ENCODE peak calls at places on chromosome 12, in four cellular contexts. P, Q, J and C are unnamed samples.

GRCh38 chr12:121499929-121500793 is 80.7 kb downstream of the KDM2B start:
- DNase-seq in P (peak; percentile 59), Q (peak; percentile 92), J (no peak), C (peak; percentile 92)

GRCh38 chr12:72214163-72214562 is 58.0 kb upstream of the TRHDE start:
- DNase-seq in P (peak; percentile 11), Q (no peak), J (no peak), C (no peak)

GRCh38 chr12:45912774-45913173 is 77.6 kb downstream of the SCAF11 start:
- DNase-seq in P (no peak), Q (no peak), J (no peak), C (no peak)

GRCh38 chr12:52195065-52195730 is 3.4 kb upstream of the KRT80 start:
- DNase-seq in P (peak; percentile 17), Q (no peak), J (no peak), C (peak; percentile 25)

GRCh38 chr12:117111386-117112267 is 12.4 kb upstream of the TESC start:
- DNase-seq in P (no peak), Q (no peak), J (no peak), C (peak; percentile 38)

GRCh38 chr12:52182456-52182855 is 9.4 kb downstream of the KRT80 start:
- DNase-seq in P (peak; percentile 23), Q (no peak), J (no peak), C (no peak)

GRCh38 chr12:83793616-83794015 is 1106.9 kb downstream of the TMTC2 start:
- DNase-seq in P (no peak), Q (no peak), J (no peak), C (no peak)

GRCh38 chr12:109577311-109577710 is 3.7 kb downstream of the MVK start:
- DNase-seq in P (no peak), Q (no peak), J (no peak), C (no peak)

GRCh38 chr12:99277988-99278387 is 369.6 kb upstream of the GARIN6 start:
- DNase-seq in P (no peak), Q (no peak), J (no peak), C (no peak)

GRCh38 chr12:78002878-78003277 is 172.2 kb downstream of the NAV3 start:
- DNase-seq in P (peak; percentile 15), Q (no peak), J (no peak), C (no peak)

GRCh38 chr12:989751-990278 is 1.2 kb upstream of the ERC1 start:
- DNase-seq in P (peak; percentile 81), Q (peak; percentile 75), J (no peak), C (peak; percentile 17)

GRCh38 chr12:92288533-92288932 is 142.9 kb upstream of the BTG1 start:
- DNase-seq in P (no peak), Q (no peak), J (no peak), C (no peak)

GRCh38 chr12:6919588-6919987 is 5.2 kb downstream of the ENO2 start:
- DNase-seq in P (no peak), Q (no peak), J (no peak), C (no peak)

GRCh38 chr12:53532524-53533445 is 25.5 kb upstream of the NPFF start:
- DNase-seq in P (no peak), Q (no peak), J (no peak), C (no peak)

GRCh38 chr12:3323002-3323685 is 167.9 kb upstream of the PRMT8 start:
- DNase-seq in P (no peak), Q (no peak), J (no peak), C (no peak)

GRCh38 chr12:52924764-52925716 is 20.2 kb upstream of the KRT8 start:
- DNase-seq in P (peak; percentile 93), Q (peak; percentile 85), J (no peak), C (peak; percentile 92)

GRCh38 chr12:47758834-47759690 is at the start of gene RAPGEF3:
- DNase-seq in P (peak; percentile 75), Q (peak; percentile 92), J (no peak), C (peak; percentile 92)

GRCh38 chr12:66065146-66065545 is 65.4 kb downstream of the LLPH start:
- DNase-seq in P (peak; percentile 47), Q (no peak), J (no peak), C (no peak)

GRCh38 chr12:116508145-116509121 is 50.7 kb upstream of the MAP1LC3B2 start:
- DNase-seq in P (no peak), Q (no peak), J (no peak), C (peak; percentile 67)

GRCh38 chr12:120199595-120200306 is 1.2 kb downstream of the RPLP0 start:
- DNase-seq in P (peak; percentile 77), Q (no peak), J (no peak), C (no peak)

GRCh38 chr12:3141339-3142321 is 64.5 kb downstream of the TSPAN9 start:
- DNase-seq in P (no peak), Q (no peak), J (no peak), C (no peak)

GRCh38 chr12:9957834-9958233 is 13.4 kb upstream of the CLEC12A start:
- DNase-seq in P (no peak), Q (no peak), J (no peak), C (no peak)

GRCh38 chr12:99154983-99155336 is 492.6 kb upstream of the GARIN6 start:
- DNase-seq in P (no peak), Q (no peak), J (no peak), C (no peak)

GRCh38 chr12:129696952-129697351 is 206.9 kb downstream of the TMEM132D start:
- DNase-seq in P (no peak), Q (no peak), J (no peak), C (no peak)

GRCh38 chr12:45050751-45051489 is at the start of gene DBX2:
- DNase-seq in P (no peak), Q (no peak), J (no peak), C (no peak)

GRCh38 chr12:64142784-64143183 is 79.3 kb downstream of the KICS2 start:
- DNase-seq in P (no peak), Q (no peak), J (no peak), C (no peak)

GRCh38 chr12:69834147-69834546 is 9.1 kb downstream of the MYRFL start:
- DNase-seq in P (no peak), Q (no peak), J (no peak), C (no peak)

GRCh38 chr12:11743748-11744147 is 94.3 kb downstream of the ETV6 start:
- DNase-seq in P (no peak), Q (no peak), J (no peak), C (no peak)

GRCh38 chr12:109736552-109737108 is 23.0 kb downstream of the FAM222A start:
- DNase-seq in P (peak; percentile 53), Q (no peak), J (no peak), C (peak; percentile 71)

GRCh38 chr12:132597333-132598283 is 12.8 kb downstream of the LRCOL1 start:
- DNase-seq in P (peak; percentile 23), Q (no peak), J (no peak), C (no peak)

GRCh38 chr12:102883204-102883799 is 33.7 kb downstream of the PAH start:
- DNase-seq in P (no peak), Q (peak; percentile 56), J (no peak), C (peak; percentile 57)

GRCh38 chr12:27924350-27925140 is 48.0 kb downstream of the PTHLH start:
- DNase-seq in P (peak; percentile 61), Q (no peak), J (no peak), C (no peak)

GRCh38 chr12:32885831-32886230 is 10.7 kb downstream of the PKP2 start:
- DNase-seq in P (no peak), Q (no peak), J (no peak), C (no peak)

GRCh38 chr12:51827925-51828818 is 20.3 kb downstream of the FIGNL2 start:
- DNase-seq in P (peak; percentile 64), Q (no peak), J (no peak), C (no peak)

GRCh38 chr12:91422811-91423210 is 240.2 kb upstream of the DCN start:
- DNase-seq in P (no peak), Q (no peak), J (no peak), C (no peak)

GRCh38 chr12:26122681-26123481 is 2.0 kb downstream of the BHLHE41 start:
- DNase-seq in P (peak; percentile 79), Q (peak; percentile 33), J (no peak), C (peak; percentile 26)
- TF ChIP-seq ELK1 in P (no peak), Q (no peak), J (no peak), C (no peak)

GRCh38 chr12:39368891-39369290 is 74.0 kb downstream of the KIF21A start:
- DNase-seq in P (no peak), Q (no peak), J (no peak), C (no peak)
- TF ChIP-seq CEBPB in P (no peak), Q (no peak), J (no peak), C (no peak)

DNA sequence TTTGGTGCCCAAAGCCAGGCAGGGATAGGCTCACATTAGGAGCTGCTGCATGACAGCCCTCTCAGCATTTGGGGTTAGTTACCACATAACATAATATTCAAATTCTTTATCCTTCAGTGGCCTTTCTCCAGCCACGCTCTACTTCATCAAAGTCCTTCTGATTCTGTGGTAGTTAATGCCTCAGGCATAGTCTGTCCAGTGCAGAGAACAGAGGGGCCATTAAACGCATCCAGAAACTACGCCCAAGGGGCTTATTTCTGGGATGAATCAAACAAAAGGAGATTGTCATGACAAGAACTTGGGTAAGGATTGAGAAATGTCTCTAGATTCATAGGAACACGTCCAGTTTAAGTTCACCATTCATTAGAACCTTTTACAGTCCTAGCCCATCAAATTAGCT is 183.4 kb upstream of the PLXNC1 start:
- DNase-seq in P (no peak), Q (no peak), J (no peak), C (no peak)
- TF ChIP-seq ELK1 in P (no peak), Q (no peak), J (no peak), C (no peak)

DNA sequence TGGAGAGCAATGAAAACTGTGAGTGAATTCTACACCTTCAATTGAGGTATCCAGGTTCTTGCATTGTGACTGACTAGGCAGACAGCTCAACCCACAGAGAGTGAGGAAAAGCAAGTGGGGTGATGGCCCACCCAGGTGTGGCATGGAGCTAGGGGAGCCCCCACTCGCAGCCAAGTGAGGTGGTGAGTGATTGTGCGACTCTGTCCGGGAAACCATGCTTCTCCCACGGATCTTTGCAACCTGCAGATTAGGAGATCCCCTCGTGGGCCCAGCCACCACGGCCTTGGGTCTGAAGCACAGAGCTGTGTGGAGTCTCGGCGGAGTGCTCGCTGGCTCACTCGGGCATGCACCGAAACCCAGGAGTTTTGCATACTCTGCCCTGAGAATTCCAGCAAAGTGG is 120.1 kb downstream of the ALG10 start:
- DNase-seq in P (no peak), Q (no peak), J (no peak), C (no peak)
- TF ChIP-seq CEBPB in P (no peak), Q (no peak), J (no peak), C (no peak)

GRCh38 chr12:80353254-80353653 is 90.8 kb upstream of the PTPRQ start:
- DNase-seq in P (peak; percentile 22), Q (no peak), J (no peak), C (no peak)

GRCh38 chr12:80356092-80356491 is 87.9 kb upstream of the PTPRQ start:
- DNase-seq in P (no peak), Q (no peak), J (no peak), C (no peak)

GRCh38 chr12:80352476-80352875 is 91.6 kb upstream of the PTPRQ start:
- DNase-seq in P (peak; percentile 4), Q (no peak), J (no peak), C (no peak)
- TF ChIP-seq ELK1 in P (no peak), Q (no peak), J (no peak), C (no peak)

GRCh38 chr12:59595097-59595496 is 732 bp upstream of the SLC16A7 start:
- DNase-seq in P (no peak), Q (no peak), J (no peak), C (no peak)
- TF ChIP-seq CEBPB in P (peak; percentile 73), Q (no peak), J (no peak), C (no peak)

GRCh38 chr12:79886917-79887519 is 47.9 kb downstream of the PPP1R12A start:
- DNase-seq in P (peak; percentile 66), Q (no peak), J (peak; percentile 23), C (peak; percentile 55)
- TF ChIP-seq ELK1 in P (no peak), Q (no peak), J (no peak), C (no peak)